ENCODE peak calls at places on chromosome 17, in six cellular contexts. C is heart right ventricle, Q is prostate gland, A is AG04449, L is adrenal gland, H is AG04450. X is an unnamed sample.

GRCh38 chr17:15351925-15352324 is 10.5 kb upstream of the TEKT3 start:
- DNase-seq in C (no peak), Q (no peak), A (peak), L (peak), H (peak), X (no peak)

GRCh38 chr17:82399601-82400101 is 18.5 kb upstream of the HEXD start:
- DNase-seq in C (no peak), Q (no peak), A (no peak), L (no peak), H (no peak), X (no peak)

GRCh38 chr17:36945959-36946725 is 2.6 kb upstream of the AATF start:
- DNase-seq in C (no peak), Q (no peak), A (no peak), L (no peak), H (no peak), X (no peak)

GRCh38 chr17:63035695-63036094 is 69.7 kb downstream of the TANC2 start:
- DNase-seq in C (no peak), Q (no peak), A (no peak), L (no peak), H (no peak), X (no peak)

GRCh38 chr17:68431661-68432071 is 25.6 kb downstream of the WIPI1 start:
- DNase-seq in C (no peak), Q (no peak), A (no peak), L (peak), H (no peak), X (no peak)

GRCh38 chr17:42407289-42407836 is 15.7 kb downstream of the CAVIN1 start:
- DNase-seq in C (peak), Q (peak), A (no peak), L (peak), H (no peak), X (no peak)

GRCh38 chr17:53088501-53088900 is 734.2 kb upstream of the KIF2B start:
- DNase-seq in C (no peak), Q (no peak), A (no peak), L (no peak), H (no peak), X (no peak)

GRCh38 chr17:7589891-7590611 is at the start of gene SOX15:
- DNase-seq in C (no peak), Q (peak), A (no peak), L (no peak), H (no peak), X (no peak)

GRCh38 chr17:68424861-68425260 is 32.4 kb downstream of the WIPI1 start:
- DNase-seq in C (no peak), Q (no peak), A (no peak), L (no peak), H (no peak), X (no peak)

GRCh38 chr17:73760186-73760758 is 116.0 kb upstream of the SDK2 start:
- DNase-seq in C (no peak), Q (no peak), A (no peak), L (no peak), H (no peak), X (no peak)

GRCh38 chr17:27306276-27306820 is 12.4 kb downstream of the WSB1 start:
- DNase-seq in C (no peak), Q (no peak), A (no peak), L (no peak), H (no peak), X (no peak)

GRCh38 chr17:79627184-79627765 is 16.4 kb upstream of the RBFOX3 start:
- DNase-seq in C (no peak), Q (no peak), A (no peak), L (peak), H (no peak), X (no peak)

GRCh38 chr17:57601328-57601727 is 143.8 kb downstream of the CCDC182 start:
- DNase-seq in C (no peak), Q (no peak), A (no peak), L (peak), H (no peak), X (no peak)

GRCh38 chr17:53668854-53669253 is 153.9 kb upstream of the KIF2B start:
- DNase-seq in C (no peak), Q (no peak), A (no peak), L (no peak), H (no peak), X (no peak)

GRCh38 chr17:33260638-33261037 is 32.5 kb downstream of the ASIC2 start:
- DNase-seq in C (no peak), Q (no peak), A (no peak), L (no peak), H (no peak), X (no peak)

GRCh38 chr17:62688398-62689140 is 61.1 kb downstream of the MRC2 start:
- DNase-seq in C (no peak), Q (no peak), A (no peak), L (no peak), H (no peak), X (no peak)

GRCh38 chr17:53588317-53588716 is 234.4 kb upstream of the KIF2B start:
- DNase-seq in C (no peak), Q (no peak), A (no peak), L (no peak), H (no peak), X (no peak)

GRCh38 chr17:73232587-73233373 is 28.9 kb downstream of the CPSF4L start:
- DNase-seq in C (no peak), Q (peak), A (no peak), L (peak), H (no peak), X (no peak)

GRCh38 chr17:49739662-49740271 is 24.2 kb downstream of the FAM117A start:
- DNase-seq in C (peak), Q (peak), A (no peak), L (peak), H (no peak), X (no peak)

GRCh38 chr17:63165420-63165819 is 199.4 kb downstream of the TANC2 start:
- DNase-seq in C (no peak), Q (no peak), A (no peak), L (no peak), H (no peak), X (no peak)

GRCh38 chr17:27333410-27333980 is 39.6 kb downstream of the WSB1 start:
- DNase-seq in C (no peak), Q (no peak), A (no peak), L (no peak), H (no peak), X (no peak)

GRCh38 chr17:36913132-36913531 is 24.1 kb upstream of the LHX1 start:
- DNase-seq in C (no peak), Q (no peak), A (no peak), L (no peak), H (no peak), X (no peak)

GRCh38 chr17:57006040-57006439 is 28.1 kb downstream of the SCPEP1 start:
- DNase-seq in C (no peak), Q (no peak), A (no peak), L (peak), H (no peak), X (no peak)

GRCh38 chr17:81999975-82000802 is 22.5 kb downstream of the CENPX start:
- DNase-seq in C (no peak), Q (no peak), A (no peak), L (no peak), H (no peak), X (no peak)

GRCh38 chr17:15143524-15143923 is 121.6 kb downstream of the PMP22 start:
- DNase-seq in C (no peak), Q (no peak), A (no peak), L (no peak), H (no peak), X (no peak)

GRCh38 chr17:58527306-58527705 is 12.9 kb upstream of the MTMR4 start:
- DNase-seq in C (no peak), Q (no peak), A (no peak), L (no peak), H (no peak), X (no peak)

GRCh38 chr17:59496178-59496577 is 69.2 kb upstream of the DHX40 start:
- DNase-seq in C (no peak), Q (no peak), A (no peak), L (no peak), H (no peak), X (no peak)

GRCh38 chr17:39666601-39667261 is 1.5 kb upstream of the PNMT start:
- DNase-seq in C (peak), Q (no peak), A (no peak), L (peak), H (no peak), X (no peak)

GRCh38 chr17:82674656-82675475 is 23.6 kb downstream of the RAB40B start:
- DNase-seq in C (no peak), Q (no peak), A (no peak), L (no peak), H (no peak), X (no peak)

GRCh38 chr17:2214887-2215615 is 88.5 kb downstream of the SMG6 start:
- DNase-seq in C (peak), Q (no peak), A (no peak), L (no peak), H (no peak), X (no peak)
- H3K4me3 ChIP-seq in C (peak), Q (no peak), A (peak), L (peak), H (peak), X (no peak)

GRCh38 chr17:48605409-48605864 is 651 bp upstream of the HOXB6 start:
- DNase-seq in C (no peak), Q (no peak), A (no peak), L (no peak), H (no peak), X (no peak)
- H3K4me3 ChIP-seq in C (no peak), Q (no peak), A (peak), L (peak), H (no peak), X (peak)

DNA sequence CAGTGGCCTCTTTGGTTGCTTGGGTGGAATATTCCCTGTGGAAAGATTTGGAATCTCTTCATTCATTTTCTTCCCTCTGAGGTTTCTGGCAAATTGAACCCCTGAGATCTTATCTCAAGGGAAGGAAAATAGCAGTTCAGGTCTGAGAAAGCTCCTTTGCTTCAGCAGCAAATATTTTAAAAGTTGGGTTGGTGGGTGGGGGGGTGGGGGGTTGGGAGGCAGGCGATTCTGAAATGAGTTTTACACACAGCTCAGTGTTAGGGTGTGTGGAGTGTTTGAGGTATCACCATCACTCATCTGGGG is 6.9 kb downstream of the TBX2 start:
- DNase-seq in C (no peak), Q (no peak), A (no peak), L (no peak), H (no peak), X (no peak)
- H3K4me3 ChIP-seq in C (peak), Q (no peak), A (no peak), L (no peak), H (peak), X (no peak)

GRCh38 chr17:78304549-78305037 is 55.3 kb downstream of the SOCS3 start:
- DNase-seq in C (peak), Q (no peak), A (no peak), L (no peak), H (no peak), X (no peak)
- H3K4me3 ChIP-seq in C (no peak), Q (no peak), A (no peak), L (no peak), H (no peak), X (no peak)

DNA sequence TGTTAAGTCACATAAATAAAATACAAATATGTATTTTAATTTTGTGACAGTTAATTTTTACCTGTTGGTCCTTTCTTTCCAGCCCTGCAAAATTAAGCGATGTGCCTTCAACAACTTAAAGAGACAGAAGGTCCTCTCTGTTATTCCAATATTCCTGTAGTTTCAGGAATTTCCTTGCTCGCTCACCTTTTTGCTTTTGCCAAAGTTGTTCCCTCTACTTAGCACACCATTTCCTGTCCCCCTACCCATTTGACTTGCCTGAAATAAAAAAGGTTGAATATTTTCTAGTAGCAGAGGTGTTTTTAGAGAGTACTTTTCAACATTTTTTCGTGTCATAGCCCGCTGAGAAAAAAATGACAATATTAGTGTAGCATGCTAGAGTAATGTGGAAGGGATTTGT is 556 bp upstream of the MYH2 start:
- DNase-seq in C (no peak), Q (no peak), A (no peak), L (no peak), H (no peak), X (no peak)
- H3K4me3 ChIP-seq in C (no peak), Q (no peak), A (no peak), L (no peak), H (no peak), X (no peak)

GRCh38 chr17:80830020-80830780 is 161.4 kb upstream of the CHMP6 start:
- DNase-seq in C (no peak), Q (no peak), A (no peak), L (no peak), H (no peak), X (no peak)

GRCh38 chr17:80832888-80833583 is 158.6 kb upstream of the CHMP6 start:
- DNase-seq in C (peak), Q (peak), A (peak), L (peak), H (peak), X (peak)

GRCh38 chr17:80831481-80831880 is 160.2 kb upstream of the CHMP6 start:
- DNase-seq in C (no peak), Q (no peak), A (no peak), L (peak), H (no peak), X (no peak)

GRCh38 chr17:80833952-80834895 is 157.4 kb upstream of the CHMP6 start:
- DNase-seq in C (peak), Q (no peak), A (no peak), L (peak), H (no peak), X (no peak)

GRCh38 chr17:80832266-80832676 is 159.4 kb upstream of the CHMP6 start:
- DNase-seq in C (peak), Q (no peak), A (no peak), L (peak), H (peak), X (no peak)
- H3K4me3 ChIP-seq in C (peak), Q (no peak), A (peak), L (peak), H (peak), X (peak)

GRCh38 chr17:46817901-46818209 is 637 bp downstream of the WNT3 start:
- DNase-seq in C (no peak), Q (no peak), A (no peak), L (no peak), H (no peak), X (no peak)

GRCh38 chr17:46819906-46820351 is 1.4 kb upstream of the WNT3 start:
- DNase-seq in C (no peak), Q (no peak), A (no peak), L (no peak), H (no peak), X (no peak)

GRCh38 chr17:46818319-46818928 is at the start of gene WNT3:
- DNase-seq in C (no peak), Q (no peak), A (no peak), L (no peak), H (no peak), X (no peak)

GRCh38 chr17:46820592-46821450 is 2.3 kb upstream of the WNT3 start:
- DNase-seq in C (no peak), Q (no peak), A (no peak), L (no peak), H (no peak), X (no peak)

DNA sequence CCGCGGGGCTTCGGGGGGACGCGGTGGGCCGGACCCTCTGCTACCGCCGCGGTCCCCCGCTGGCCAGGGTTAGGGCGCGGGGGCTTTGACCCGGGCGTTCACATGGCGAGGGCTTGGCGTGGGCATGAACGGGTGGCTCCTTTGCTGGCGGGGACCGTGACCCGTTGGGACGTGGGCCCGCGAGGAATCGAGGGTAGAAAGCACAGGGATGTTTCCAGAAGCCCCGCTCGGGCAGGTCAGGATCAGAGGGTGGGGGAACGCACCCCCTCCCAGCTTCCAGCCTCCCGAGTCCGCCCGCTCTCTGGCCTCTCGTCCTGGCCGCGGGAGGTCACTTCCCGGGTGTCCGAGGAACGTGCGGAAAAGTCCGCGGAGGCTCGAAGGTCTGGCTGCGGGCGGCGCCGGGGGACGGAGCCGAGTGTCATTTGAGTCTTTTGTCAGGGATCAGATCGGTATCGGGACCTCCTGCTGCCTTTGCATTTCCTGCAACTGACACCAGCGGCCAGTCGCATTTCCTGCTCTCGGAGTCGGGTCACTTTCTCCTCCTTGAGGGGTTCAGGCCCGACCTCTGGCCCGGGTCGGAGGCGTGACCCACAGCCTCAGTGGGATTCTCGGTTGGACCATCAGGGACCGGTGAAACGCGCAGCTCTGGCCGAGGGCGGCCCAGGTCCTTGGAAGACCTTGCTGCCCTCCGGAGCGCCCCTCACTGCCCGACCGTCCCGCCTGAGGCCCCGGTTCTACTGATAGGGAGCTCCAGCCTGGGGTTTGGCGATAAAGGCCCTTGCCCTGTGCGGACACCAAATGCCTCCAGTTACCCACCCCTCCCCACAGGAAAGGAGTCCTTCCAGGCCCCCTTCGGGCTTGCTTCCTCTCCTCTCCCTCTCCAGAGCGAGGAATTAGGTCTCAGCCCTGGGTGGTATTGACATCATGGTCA is 702 bp upstream of the WNT3 start:
- DNase-seq in C (no peak), Q (no peak), A (no peak), L (no peak), H (no peak), X (no peak)
- H3K4me3 ChIP-seq in C (peak), Q (no peak), A (peak), L (peak), H (no peak), X (peak)

GRCh38 chr17:4944163-4944553 is 4.1 kb downstream of the RNF167 start:
- DNase-seq in C (no peak), Q (no peak), A (no peak), L (no peak), H (no peak), X (no peak)

GRCh38 chr17:4945176-4945943 is 3.0 kb downstream of the PFN1 start:
- DNase-seq in C (peak), Q (peak), A (peak), L (peak), H (peak), X (no peak)

GRCh38 chr17:4945944-4946280 is 2.4 kb downstream of the PFN1 start:
- DNase-seq in C (no peak), Q (no peak), A (no peak), L (no peak), H (no peak), X (no peak)

GRCh38 chr17:4942760-4943508 is 2.9 kb downstream of the RNF167 start:
- DNase-seq in C (no peak), Q (no peak), A (no peak), L (no peak), H (no peak), X (no peak)

DNA sequence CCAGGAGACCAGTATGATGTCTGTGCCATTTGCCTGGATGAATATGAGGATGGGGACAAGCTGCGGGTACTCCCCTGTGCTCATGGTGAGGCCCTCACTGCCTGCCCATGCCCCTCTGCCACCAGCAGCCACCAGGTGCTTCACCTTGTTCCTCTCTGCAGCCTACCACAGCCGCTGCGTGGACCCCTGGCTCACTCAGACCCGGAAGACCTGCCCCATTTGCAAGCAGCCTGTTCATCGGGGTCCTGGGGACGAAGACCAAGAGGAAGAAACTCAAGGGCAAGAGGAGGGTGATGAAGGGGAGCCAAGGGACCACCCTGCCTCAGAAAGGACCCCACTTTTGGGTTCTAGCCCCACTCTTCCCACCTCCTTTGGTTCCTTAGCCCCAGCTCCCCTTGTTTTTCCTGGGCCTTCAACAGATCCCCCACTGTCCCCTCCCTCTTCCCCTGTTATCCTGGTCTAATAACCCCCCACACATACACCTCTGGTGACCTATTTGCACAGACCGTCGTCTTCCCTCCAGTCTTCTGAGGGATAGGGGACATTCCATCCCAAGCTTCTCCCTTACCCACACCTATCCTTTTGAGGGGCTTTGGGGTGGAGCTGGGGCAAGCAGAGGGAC is 3.7 kb downstream of the PFN1 start:
- DNase-seq in C (no peak), Q (no peak), A (no peak), L (no peak), H (no peak), X (no peak)
- H3K4me3 ChIP-seq in C (peak), Q (no peak), A (peak), L (no peak), H (peak), X (no peak)

GRCh38 chr17:45429338-45430005 is 3.2 kb downstream of the ARHGAP27 start:
- DNase-seq in C (no peak), Q (no peak), A (no peak), L (no peak), H (no peak), X (no peak)
- H3K4me3 ChIP-seq in C (peak), Q (no peak), A (no peak), L (no peak), H (no peak), X (no peak)

DNA sequence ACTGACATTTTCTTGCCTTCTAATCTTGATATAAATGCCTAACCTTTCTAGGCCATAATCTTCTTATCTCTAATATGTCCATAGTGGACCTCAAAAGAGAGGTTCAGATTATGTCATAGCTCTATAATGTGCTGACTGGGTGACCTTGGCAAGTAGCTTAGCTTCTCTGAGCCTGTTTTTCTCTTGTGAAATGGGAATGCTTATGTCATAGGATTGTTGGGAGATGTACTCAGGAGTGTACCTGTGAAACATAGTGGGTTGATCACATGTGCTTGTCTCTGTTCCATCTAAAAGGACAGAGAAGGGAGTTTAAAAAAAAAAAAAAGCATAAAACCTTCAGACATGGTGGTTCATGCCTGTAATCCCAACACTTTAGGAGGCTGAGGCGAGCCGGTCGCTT is 2.4 kb downstream of the MED9 start:
- DNase-seq in C (no peak), Q (no peak), A (no peak), L (no peak), H (no peak), X (no peak)
- H3K4me3 ChIP-seq in C (no peak), Q (no peak), A (no peak), L (no peak), H (no peak), X (no peak)